ENCODE peak calls at places on chromosomes 11 and 22, in seven cellular contexts. Y is CD8-positive, alpha-beta memory T cell; E is heart left ventricle; T is Panc1; N is hepatocyte; S is ovary; Q is adrenal gland. B is an unnamed sample.

GRCh38 chr11:114258696-114259095 is 37.5 kb upstream of the NNMT start:
- DNase-seq in Y (no peak), E (no peak), T (no peak), N (no peak), S (no peak), Q (no peak), B (no peak)

GRCh38 chr11:83816572-83817187 is 530.5 kb upstream of the CCDC90B start:
- DNase-seq in Y (no peak), E (no peak), T (no peak), N (peak; percentile 44), S (no peak), Q (no peak), B (peak; percentile 14)

GRCh38 chr22:41290262-41291221 is 4.6 kb upstream of the RANGAP1 start:
- DNase-seq in Y (no peak), E (no peak), T (peak; percentile 72), N (no peak), S (no peak), Q (no peak), B (peak; percentile 76)

GRCh38 chr22:19067696-19068348 is 54.4 kb downstream of the DGCR2 start:
- DNase-seq in Y (no peak), E (no peak), T (no peak), N (no peak), S (no peak), Q (no peak), B (no peak)

GRCh38 chr11:2768471-2769408 is 68.9 kb upstream of the KCNQ1OT1 start:
- DNase-seq in Y (no peak), E (no peak), T (no peak), N (peak; percentile 38), S (no peak), Q (peak; percentile 68), B (peak; percentile 78)

GRCh38 chr11:95305726-95306522 is 74.9 kb upstream of the SESN3 start:
- DNase-seq in Y (no peak), E (no peak), T (no peak), N (peak; percentile 26), S (no peak), Q (no peak), B (no peak)

GRCh38 chr11:119651802-119652584 is 77.0 kb downstream of the NECTIN1 start:
- DNase-seq in Y (no peak), E (no peak), T (no peak), N (no peak), S (no peak), Q (no peak), B (no peak)

GRCh38 chr11:70210051-70210501 is 7.0 kb downstream of the FADD start:
- DNase-seq in Y (no peak), E (no peak), T (no peak), N (no peak), S (no peak), Q (peak; percentile 21), B (peak; percentile 84)

GRCh38 chr11:17547932-17548331 is 873 bp downstream of the OTOG start:
- DNase-seq in Y (no peak), E (no peak), T (no peak), N (no peak), S (no peak), Q (no peak), B (no peak)

GRCh38 chr11:78262710-78263109 is 74.0 kb downstream of the USP35 start:
- DNase-seq in Y (no peak), E (no peak), T (no peak), N (no peak), S (no peak), Q (no peak), B (no peak)

GRCh38 chr11:127027000-127027399 is 26.4 kb upstream of the KIRREL3 start:
- DNase-seq in Y (no peak), E (no peak), T (no peak), N (no peak), S (no peak), Q (no peak), B (no peak)

GRCh38 chr11:66546368-66546965 is at the start of gene ACTN3:
- DNase-seq in Y (no peak), E (peak; percentile 40), T (no peak), N (peak; percentile 32), S (peak; percentile 62), Q (peak; percentile 32), B (peak; percentile 11)

GRCh38 chr11:47938791-47939560 is 41.4 kb upstream of the PTPRJ start:
- DNase-seq in Y (no peak), E (no peak), T (no peak), N (no peak), S (no peak), Q (no peak), B (no peak)

GRCh38 chr22:48945621-48946458 is 881.8 kb downstream of the BRD1 start:
- DNase-seq in Y (no peak), E (peak; percentile 9), T (no peak), N (no peak), S (no peak), Q (no peak), B (no peak)

GRCh38 chr11:121968638-121969037 is 147.4 kb downstream of the BLID start:
- DNase-seq in Y (no peak), E (no peak), T (no peak), N (no peak), S (no peak), Q (no peak), B (no peak)

GRCh38 chr11:104957280-104957679 is 11.1 kb downstream of the CASP4 start:
- DNase-seq in Y (no peak), E (no peak), T (no peak), N (no peak), S (no peak), Q (no peak), B (no peak)

GRCh38 chr22:22705328-22706100 is 61.1 kb downstream of the GGTLC2 start:
- DNase-seq in Y (no peak), E (no peak), T (no peak), N (no peak), S (no peak), Q (no peak), B (no peak)

GRCh38 chr11:8792636-8793035 is 110.0 kb downstream of the RPL27A start:
- DNase-seq in Y (no peak), E (no peak), T (no peak), N (no peak), S (no peak), Q (no peak), B (no peak)

GRCh38 chr11:21048626-21049025 is 379.2 kb downstream of the NELL1 start:
- DNase-seq in Y (no peak), E (no peak), T (no peak), N (no peak), S (no peak), Q (no peak), B (no peak)

GRCh38 chr11:31651822-31652221 is 142.3 kb downstream of the ELP4 start:
- DNase-seq in Y (no peak), E (no peak), T (no peak), N (no peak), S (no peak), Q (no peak), B (no peak)

GRCh38 chr22:19086417-19086816 is 35.8 kb downstream of the DGCR2 start:
- DNase-seq in Y (no peak), E (no peak), T (no peak), N (no peak), S (no peak), Q (no peak), B (no peak)

GRCh38 chr11:7239877-7240276 is 11.8 kb upstream of the SYT9 start:
- DNase-seq in Y (no peak), E (no peak), T (no peak), N (no peak), S (no peak), Q (no peak), B (no peak)

GRCh38 chr22:28629420-28630184 is 50.0 kb downstream of the TTC28 start:
- DNase-seq in Y (no peak), E (no peak), T (no peak), N (no peak), S (no peak), Q (no peak), B (no peak)

GRCh38 chr11:123062892-123063395 is 1.0 kb upstream of the HSPA8 start:
- DNase-seq in Y (no peak), E (no peak), T (no peak), N (no peak), S (no peak), Q (no peak), B (no peak)
- H3K4me1 ChIP-seq in Y (peaks cover 47% of the 10 kb centered on the region), E (peaks cover 56% of the 10 kb centered on the region), T (peaks cover 24% of the 10 kb centered on the region), N (peaks cover 26% of the 10 kb centered on the region), S (peaks cover 8% of the 10 kb centered on the region), Q (peaks cover 17% of the 10 kb centered on the region), B (peaks cover 34% of the 10 kb centered on the region)

DNA sequence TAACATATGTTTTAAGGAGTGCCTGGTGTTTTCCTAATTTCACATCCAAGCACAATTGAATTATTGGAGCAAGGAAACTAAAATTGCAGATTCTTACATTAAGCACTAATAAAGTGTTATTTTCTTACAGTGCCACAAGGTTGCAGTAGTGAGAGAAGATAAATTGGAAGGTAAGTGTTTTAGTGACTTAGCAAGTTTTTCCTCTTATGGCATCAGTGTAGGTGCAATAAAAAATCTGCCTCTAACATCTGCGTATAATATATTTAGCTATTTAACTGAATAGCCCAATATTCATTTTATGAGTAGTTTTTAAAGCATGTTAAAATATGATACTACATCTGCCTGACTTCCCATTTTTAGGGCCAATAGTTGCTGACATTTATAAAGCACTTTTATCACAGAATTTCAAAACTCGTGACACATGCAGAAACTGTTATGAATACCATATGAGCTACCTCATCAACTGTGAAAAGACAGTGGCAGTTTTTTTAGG is 19.0 kb downstream of the POLD3 start:
- DNase-seq in Y (no peak), E (no peak), T (peak; percentile 25), N (peak; percentile 63), S (no peak), Q (no peak), B (peak; percentile 54)
- H3K27ac ChIP-seq in Y (no peak overlapping the region), E (peak overlapping the region; percentile 83), T (no peak overlapping the region), N (no peak overlapping the region), S (no peak overlapping the region), Q (peak overlapping the region; percentile 35), B (peak overlapping the region; percentile 27)

DNA sequence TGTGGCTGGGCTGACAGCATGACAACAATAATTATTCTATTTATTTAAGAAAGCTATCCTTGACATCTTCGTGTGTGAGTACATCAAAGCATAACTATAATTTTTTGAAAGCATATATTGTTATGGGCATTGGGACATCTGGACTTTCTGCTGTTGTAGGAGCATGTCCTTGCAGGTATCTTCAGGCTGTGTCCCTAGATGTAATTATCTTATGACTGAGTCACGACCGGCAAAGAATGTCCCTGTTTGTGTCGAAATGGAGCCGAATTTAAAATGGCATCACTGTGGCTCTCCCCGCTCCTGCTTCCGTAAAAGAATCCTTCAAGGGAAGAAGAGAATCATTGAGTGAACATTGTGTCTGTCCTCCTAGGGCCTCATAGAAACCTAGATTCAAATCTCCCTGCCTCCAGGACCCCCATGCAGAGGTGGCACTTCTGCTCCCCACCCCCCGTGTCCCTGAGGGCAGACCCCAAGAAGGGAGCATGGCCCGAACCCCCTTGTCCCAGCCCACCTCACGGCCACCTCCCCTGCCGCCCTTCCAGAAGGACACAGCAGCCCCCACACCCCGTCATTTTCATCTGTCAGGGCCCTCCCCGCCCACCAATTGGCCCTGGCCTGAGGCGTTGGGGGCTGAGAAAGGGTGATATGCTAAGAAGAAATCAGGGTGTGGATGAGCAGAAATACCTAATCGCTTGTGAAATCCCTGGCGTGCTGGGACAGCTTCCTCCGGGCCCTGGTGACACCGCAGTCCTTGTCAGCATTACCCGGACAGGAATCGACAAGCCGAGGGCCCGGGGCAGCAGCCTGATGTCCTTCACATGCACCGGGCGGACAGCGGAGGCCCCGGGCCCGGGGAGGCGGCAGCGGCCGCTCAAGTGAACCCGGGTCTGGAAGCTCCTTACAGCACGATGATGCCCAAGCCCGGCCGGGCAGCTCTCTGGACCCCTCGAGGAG is 48.6 kb upstream of the SLC22A12 start:
- DNase-seq in Y (no peak), E (no peak), T (no peak), N (no peak), S (no peak), Q (no peak), B (no peak)
- H3K4me3 ChIP-seq in Y (no peak overlapping the region), E (no peak overlapping the region), T (no peak overlapping the region), N (no peak overlapping the region), S (no peak overlapping the region), Q (no peak overlapping the region), B (no peak overlapping the region)

GRCh38 chr22:26551568-26551967 is 38.4 kb downstream of the TPST2 start:
- DNase-seq in Y (no peak), E (no peak), T (no peak), N (no peak), S (no peak), Q (no peak), B (no peak)
- H3K4me1 ChIP-seq in Y (no peaks in the 10 kb centered on the region), E (peaks cover 88% of the 10 kb centered on the region), T (no peaks in the 10 kb centered on the region), N (no peaks in the 10 kb centered on the region), S (no peaks in the 10 kb centered on the region), Q (peaks cover 25% of the 10 kb centered on the region), B (peaks cover 40% of the 10 kb centered on the region)